ENCODE peak calls at places on chromosomes 2 and 18, in eight cellular contexts. Q is BJ; V is neural progenitor cell; U is Caco-2; R is sigmoid colon; G is CD8-positive, alpha-beta T cell; Z is PC-9; A is cardiac muscle cell. B is an unnamed sample.
A peak's percentile ranks its signal among the peaks of the same experiment; 100 is the strongest.

GRCh38 chr2:25700221-25700660 is 26.9 kb upstream of the DTNB start:
- DNase-seq in V (peak; percentile 48), Z (peak; percentile 25), G (no peak), A (peak; percentile 53), U (peak; percentile 64), R (no peak), Q (peak; percentile 19), B (no peak)

GRCh38 chr2:141703506-141703905 is 427.3 kb downstream of the LRP1B start:
- DNase-seq in Z (no peak), R (no peak), G (no peak), A (no peak), U (no peak), Q (no peak), V (no peak), B (no peak)

GRCh38 chr2:113064898-113065297 is 2.9 kb upstream of the IL1F10 start:
- DNase-seq in U (no peak), R (no peak), A (no peak), Z (no peak), V (no peak), G (no peak), Q (no peak), B (no peak)

GRCh38 chr18:7614030-7614429 is 46.9 kb downstream of the PTPRM start:
- DNase-seq in A (no peak), Q (no peak), R (no peak), Z (no peak), V (no peak), U (no peak), G (no peak), B (no peak)

GRCh38 chr2:174247474-174248186 is 702 bp downstream of the OLA1 start:
- DNase-seq in G (no peak), V (no peak), R (peak; percentile 69), Q (no peak), U (peak; percentile 76), A (peak; percentile 19), Z (no peak), B (no peak)

GRCh38 chr2:216774620-216775019 is 79.3 kb upstream of the IGFBP5 start:
- DNase-seq in U (no peak), Z (peak; percentile 10), V (no peak), A (peak; percentile 79), G (no peak), Q (no peak), R (no peak), B (no peak)

GRCh38 chr18:63588869-63589268 is 1.7 kb downstream of the SERPINB13 start:
- DNase-seq in Q (no peak), V (no peak), Z (no peak), U (peak; percentile 0), G (no peak), R (no peak), A (no peak), B (no peak)

GRCh38 chr2:139825726-139826125 is 1045.5 kb upstream of the NXPH2 start:
- DNase-seq in V (no peak), Z (no peak), G (no peak), R (no peak), U (no peak), Q (no peak), A (no peak), B (no peak)

GRCh38 chr18:5995626-5996025 is 100.3 kb upstream of the TMEM200C start:
- DNase-seq in Z (no peak), R (no peak), Q (no peak), V (no peak), U (no peak), G (no peak), A (no peak), B (no peak)

GRCh38 chr2:175057078-175057685 is 52.0 kb upstream of the CHN1 start:
- DNase-seq in G (no peak), Z (no peak), A (no peak), Q (no peak), R (no peak), V (no peak), U (no peak), B (no peak)

GRCh38 chr18:59867337-59868104 is 32.3 kb upstream of the PMAIP1 start:
- DNase-seq in G (no peak), R (no peak), A (no peak), Q (no peak), Z (no peak), U (no peak), V (no peak), B (no peak)

GRCh38 chr2:11827547-11827946 is 81.1 kb downstream of the LPIN1 start:
- DNase-seq in Q (no peak), G (no peak), Z (no peak), U (no peak), V (no peak), R (no peak), A (no peak), B (no peak)

GRCh38 chr2:34646901-34647300 is 1047.8 kb upstream of the FAM98A start:
- DNase-seq in Q (no peak), A (no peak), U (no peak), R (no peak), G (no peak), V (no peak), Z (no peak), B (no peak)

GRCh38 chr2:189876271-189876670 is 92.0 kb downstream of the PMS1 start:
- DNase-seq in R (no peak), Z (no peak), V (no peak), A (no peak), G (no peak), U (no peak), Q (no peak), B (no peak)

GRCh38 chr2:205675861-205676516 is 6.3 kb upstream of the NRP2 start:
- DNase-seq in Z (no peak), A (peak; percentile 84), V (peak; percentile 67), R (no peak), U (peak; percentile 73), Q (no peak), G (no peak), B (no peak)

GRCh38 chr2:139478191-139478914 is 698.2 kb upstream of the NXPH2 start:
- DNase-seq in Z (no peak), G (no peak), U (no peak), Q (no peak), V (no peak), A (no peak), R (no peak), B (no peak)

GRCh38 chr2:38692636-38693318 is 26.9 kb downstream of the GALM start:
- DNase-seq in U (peak; percentile 52), V (no peak), G (no peak), R (no peak), A (no peak), Z (peak; percentile 72), Q (no peak), B (no peak)

GRCh38 chr2:38691994-38692393 is 26.1 kb downstream of the GALM start:
- DNase-seq in G (no peak), R (no peak), Z (no peak), Q (no peak), A (no peak), U (no peak), V (no peak), B (no peak)

GRCh38 chr2:38685116-38685735 is 19.3 kb downstream of the GALM start:
- DNase-seq in Q (no peak), R (no peak), G (no peak), U (no peak), A (peak; percentile 13), V (no peak), Z (no peak), B (no peak)

GRCh38 chr2:38690499-38691420 is 24.8 kb downstream of the GALM start:
- DNase-seq in G (no peak), U (peak; percentile 30), Q (peak; percentile 85), A (peak; percentile 82), Z (peak; percentile 52), R (no peak), V (no peak), B (no peak)
- H3K4me3 ChIP-seq in G (no peak overlapping the region), U (no peak overlapping the region), Q (no peak overlapping the region), A (no peak overlapping the region), Z (no peak overlapping the region), R (no peak overlapping the region), V (no peak overlapping the region), B (no peak overlapping the region)

GRCh38 chr2:105239924-105240323 is 1.6 kb upstream of the GPR45 start:
- DNase-seq in A (peak; percentile 89), Q (peak; percentile 82), V (peak; percentile 31), G (no peak), Z (no peak), U (no peak), R (no peak), B (no peak)

GRCh38 chr2:105242286-105242993 is 897 bp downstream of the GPR45 start:
- DNase-seq in Z (no peak), G (no peak), V (no peak), U (no peak), R (no peak), Q (no peak), A (no peak), B (no peak)

GRCh38 chr2:105244443-105244842 is 2.9 kb downstream of the GPR45 start:
- DNase-seq in Q (no peak), G (no peak), V (no peak), A (no peak), Z (no peak), U (no peak), R (no peak), B (no peak)

GRCh38 chr2:105241443-105241842 is at the start of gene GPR45:
- DNase-seq in V (no peak), Z (no peak), G (no peak), Q (no peak), A (no peak), U (no peak), R (no peak), B (no peak)

DNA sequence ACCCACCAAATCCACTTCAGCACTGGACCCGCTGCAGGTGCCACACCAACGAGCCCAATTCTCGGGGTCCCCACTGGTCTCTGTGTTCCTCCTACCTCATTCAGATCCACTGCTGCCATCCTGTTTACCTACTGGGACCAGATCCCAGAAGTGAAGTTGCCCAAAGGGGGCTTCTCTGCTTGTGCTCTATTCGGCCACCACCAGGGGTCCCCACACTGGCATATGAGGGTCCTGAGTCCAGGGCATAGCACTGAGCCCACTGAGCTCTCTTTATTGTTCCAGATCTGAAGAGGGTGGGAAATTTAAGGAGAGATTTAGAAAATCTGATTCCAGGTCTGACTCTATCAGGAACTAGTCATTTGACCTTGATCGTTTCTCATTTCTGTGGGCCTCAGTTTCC is 2.4 kb downstream of the GPR45 start:
- DNase-seq in V (peak; percentile 68), G (no peak), Z (no peak), A (no peak), Q (no peak), R (no peak), U (peak; percentile 19), B (no peak)
- TF ChIP-seq CTCF in V (peak; percentile 72), G (no peak), Z (no peak), A (peak; percentile 34), Q (peak; percentile 27), R (no peak), U (no peak), B (peak; percentile 13)

DNA sequence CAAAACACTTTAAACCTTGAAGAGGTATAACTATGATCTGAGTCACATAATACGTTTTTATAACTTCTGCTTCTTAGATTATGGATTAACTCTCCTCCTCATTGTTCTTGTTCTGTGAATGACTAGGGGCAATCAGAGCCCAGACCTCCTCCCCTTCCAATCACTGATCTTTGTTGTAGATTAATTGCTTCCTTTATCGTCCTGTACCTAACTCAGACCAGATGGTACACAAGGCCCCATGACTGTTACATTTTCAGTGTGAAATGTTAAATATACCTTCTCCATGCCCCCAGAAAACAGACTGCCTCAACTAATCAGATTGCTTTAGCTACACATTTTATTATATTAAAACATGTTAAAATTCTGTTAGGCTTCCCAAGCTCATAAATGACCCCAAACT is 211.7 kb downstream of the RNF152 start:
- DNase-seq in A (no peak), Z (no peak), Q (no peak), V (no peak), U (no peak), G (no peak), R (no peak), B (no peak)
- H3K27me3 ChIP-seq in A (no peaks in the 10 kb centered on the region), Z (no peaks in the 10 kb centered on the region), Q (no peaks in the 10 kb centered on the region), V (no peaks in the 10 kb centered on the region), U (no peaks in the 10 kb centered on the region), G (no peaks in the 10 kb centered on the region), R (no peaks in the 10 kb centered on the region), B (no peaks in the 10 kb centered on the region)

GRCh38 chr18:79680891-79681339 is 1.3 kb downstream of the CTDP1 start:
- DNase-seq in G (no peak), U (no peak), A (no peak), Q (no peak), Z (no peak), R (no peak), V (no peak), B (no peak)
- H3K4me3 ChIP-seq in G (peak overlapping the region; percentile 98), U (peak overlapping the region; percentile 87), A (peak overlapping the region; percentile 70), Q (peak overlapping the region; percentile 57), Z (peak overlapping the region; percentile 63), R (no peak overlapping the region), V (peak overlapping the region; percentile 92), B (peak overlapping the region; percentile 90)

B was measured in GM06990.